ENCODE peak calls at places on chromosomes 1 and 21, in five cellular contexts. V, M, C, P and X are unnamed samples.

GRCh38 chr1:198734323-198735008 is 95.6 kb downstream of the PTPRC start:
- DNase-seq in V (no peak), M (no peak), C (no peak), P (no peak), X (no peak)

GRCh38 chr1:37989381-37989930 is 366 bp downstream of the SF3A3 start:
- DNase-seq in V (no peak), M (peak), C (peak), P (no peak), X (no peak)

GRCh38 chr1:59815892-59816291 is 1.1 kb downstream of the HOOK1 start:
- DNase-seq in V (no peak), M (no peak), C (no peak), P (no peak), X (no peak)

GRCh38 chr1:6928106-6928885 is 143.0 kb downstream of the CAMTA1 start:
- DNase-seq in V (no peak), M (no peak), C (no peak), P (no peak), X (no peak)

GRCh38 chr1:47755368-47755990 is 241.7 kb downstream of the TRABD2B start:
- DNase-seq in V (no peak), M (no peak), C (no peak), P (no peak), X (no peak)

GRCh38 chr1:119080586-119080985 is 59.9 kb downstream of the WARS2 start:
- DNase-seq in V (peak), M (no peak), C (peak), P (peak), X (no peak)

GRCh38 chr1:215474940-215475339 is 92.2 kb upstream of the KCTD3 start:
- DNase-seq in V (no peak), M (no peak), C (no peak), P (no peak), X (no peak)

GRCh38 chr1:35573198-35573775 is at the start of gene TFAP2E:
- DNase-seq in V (no peak), M (peak), C (no peak), P (no peak), X (no peak)

GRCh38 chr1:198096390-198096789 is 60.4 kb upstream of the NEK7 start:
- DNase-seq in V (no peak), M (no peak), C (no peak), P (no peak), X (no peak)

GRCh38 chr21:36968414-36968813 is 1.9 kb upstream of the HLCS start:
- DNase-seq in V (no peak), M (no peak), C (no peak), P (no peak), X (no peak)

GRCh38 chr1:110011527-110012041 is 22.8 kb upstream of the STRIP1 start:
- DNase-seq in V (peak), M (peak), C (no peak), P (no peak), X (no peak)

GRCh38 chr1:12616709-12617373 is 1.2 kb downstream of the DHRS3 start:
- DNase-seq in V (no peak), M (peak), C (no peak), P (no peak), X (peak)

DNA sequence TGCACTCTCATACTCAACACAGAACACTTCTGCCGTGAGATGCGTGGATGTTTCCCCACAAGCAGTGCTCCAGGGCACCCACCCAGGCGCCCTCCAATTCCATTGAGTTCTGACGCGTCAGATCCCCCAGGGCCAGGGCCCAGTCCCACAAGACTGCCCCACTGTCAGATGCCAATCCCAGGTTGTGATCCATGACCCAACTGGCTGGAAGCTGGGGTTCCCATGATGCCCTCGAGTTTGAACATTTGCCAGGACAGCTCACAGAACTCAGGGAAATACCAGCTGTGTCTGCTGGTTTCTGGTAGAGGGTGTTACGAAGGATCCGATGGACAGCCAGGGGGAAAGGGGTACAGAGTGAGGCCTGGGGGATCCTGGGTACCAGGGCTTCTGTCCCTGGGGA is 58.4 kb downstream of the AGPAT3 start:
- DNase-seq in V (no peak), M (no peak), C (no peak), P (no peak), X (no peak)
- H3K27ac ChIP-seq in V (no peak), M (no peak), C (no peak), P (no peak), X (peak)

GRCh38 chr1:31585736-31586365 is 9.5 kb downstream of the TINAGL1 start:
- DNase-seq in V (no peak), M (no peak), C (no peak), P (no peak), X (no peak)

GRCh38 chr1:31588751-31589515 is 12.6 kb downstream of the TINAGL1 start:
- DNase-seq in V (peak), M (peak), C (peak), P (no peak), X (peak)

GRCh38 chr1:31584869-31585735 is 8.8 kb downstream of the TINAGL1 start:
- DNase-seq in V (no peak), M (no peak), C (no peak), P (no peak), X (no peak)

GRCh38 chr1:31586376-31587327 is 10.3 kb downstream of the TINAGL1 start:
- DNase-seq in V (no peak), M (no peak), C (no peak), P (no peak), X (no peak)

DNA sequence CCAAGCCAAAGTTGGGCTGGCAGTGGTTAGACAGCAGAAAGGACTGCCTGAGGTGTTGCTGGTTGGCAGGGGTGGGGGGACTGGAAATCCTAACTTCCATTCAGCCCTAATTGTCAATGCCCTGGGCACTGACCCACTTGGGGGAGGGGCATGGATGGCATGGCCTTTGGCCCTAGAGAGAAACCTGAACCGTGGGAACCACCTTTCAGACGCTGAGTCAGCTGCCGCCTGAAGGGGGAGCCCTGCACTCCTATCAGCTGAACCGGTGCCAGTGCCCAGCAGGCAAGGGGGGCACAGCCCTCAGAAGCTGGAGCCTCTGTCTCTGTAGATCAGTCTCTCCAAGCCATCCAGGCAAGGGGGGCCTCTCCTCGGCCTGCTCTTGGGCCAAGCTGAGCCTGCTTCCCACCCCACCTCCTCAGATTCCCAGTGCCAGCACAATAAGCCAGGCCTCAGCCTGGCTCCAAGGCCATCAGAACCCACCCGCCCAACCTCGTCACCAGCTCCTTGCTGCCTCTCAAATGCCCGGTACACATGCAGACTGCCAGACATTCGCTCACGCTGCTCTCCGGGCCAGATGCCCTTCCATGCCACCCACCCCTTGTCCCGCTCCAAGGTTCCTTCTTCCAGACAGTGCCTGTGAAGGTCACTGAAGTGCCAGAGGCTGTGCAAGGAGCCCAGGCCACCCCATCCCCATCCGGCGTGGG is 11.6 kb downstream of the TINAGL1 start:
- DNase-seq in V (peak), M (peak), C (peak), P (peak), X (peak)
- TF ChIP-seq CTCF in V (peak), M (peak), C (peak), P (peak), X (peak)

GRCh38 chr1:241637046-241637590 is 3.1 kb downstream of the CHML start:
- DNase-seq in V (peak), M (no peak), C (no peak), P (no peak), X (no peak)
- H3K4me3 ChIP-seq in V (peak), M (no peak), C (no peak), P (no peak), X (no peak)

DNA sequence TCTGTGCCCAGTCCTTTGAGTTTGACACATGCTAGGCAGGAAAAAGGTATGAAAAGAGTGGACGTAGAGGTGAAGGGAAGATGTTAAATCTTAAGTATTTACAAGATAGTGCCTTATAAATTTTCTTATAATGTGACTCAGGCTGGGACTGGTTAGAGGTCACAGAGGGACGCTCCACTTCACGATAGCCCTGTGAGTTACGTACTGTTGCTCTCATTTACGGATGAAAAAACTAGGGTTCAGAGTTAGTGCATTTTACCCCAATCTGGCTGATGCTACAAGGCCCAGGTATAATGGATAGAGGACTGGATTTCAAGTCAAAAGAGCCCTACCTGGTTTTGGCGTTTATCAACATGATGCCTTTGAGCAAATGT is 1.4 kb upstream of the TUT4 start:
- DNase-seq in V (no peak), M (no peak), C (no peak), P (no peak), X (no peak)
- H3K27ac ChIP-seq in V (no peak), M (peak), C (peak), P (peak), X (peak)

DNA sequence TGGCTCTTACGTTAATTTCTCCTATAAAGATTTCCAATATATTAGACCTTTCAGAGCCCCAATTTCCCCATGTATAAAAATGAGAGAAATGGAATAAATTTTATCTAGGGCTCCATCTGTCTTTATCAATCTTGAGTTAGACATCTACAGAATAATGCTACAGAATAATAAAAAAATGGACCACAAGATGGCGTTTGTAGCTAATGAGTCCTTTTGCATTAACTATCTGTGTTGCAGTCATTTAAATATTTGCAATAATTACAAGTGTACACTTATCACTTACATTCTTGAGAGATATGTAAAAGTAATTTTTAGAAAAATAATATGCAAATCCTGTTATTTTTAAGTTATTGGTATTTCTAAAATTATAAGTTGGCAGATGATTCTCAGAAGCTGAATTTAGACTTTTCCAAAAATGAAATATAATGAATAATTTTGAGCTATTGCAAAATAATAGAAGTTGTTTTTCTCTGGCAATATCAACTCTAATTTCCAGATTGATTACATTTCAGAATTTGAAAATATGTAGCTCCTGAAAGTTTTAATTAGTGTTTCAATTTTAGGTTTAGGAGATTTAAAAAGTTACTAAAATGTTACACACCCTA is 87.7 kb downstream of the SNX7 start:
- DNase-seq in V (no peak), M (no peak), C (no peak), P (no peak), X (no peak)
- TF ChIP-seq CTCF in V (peak), M (no peak), C (no peak), P (no peak), X (peak)